ENCODE peak calls at places on chromosomes 11 and 22, in ten cellular contexts. One of them, this sample, is unnamed.

GRCh38 chr11:2926611-2927492 is 2.4 kb downstream of the PHLDA2 start:
- DNase-seq in transverse colon: peak; percentile 9
- DNase-seq in GM12864: no peak
- DNase-seq in stimulated activated CD4-positive, alpha-beta T cell treated with anti-CD3 and anti-CD28 coated beads, Interleukin-2, amount 100 ng/mL, for 24 hours: no peak
- DNase-seq in hypothalamus: no peak
- DNase-seq in stimulated activated CD8-positive, alpha-beta memory T cell treated with anti-CD3 and anti-CD28 coated beads, Interleukin-2, amount 100 ng/mL, for 1 hour: no peak
- DNase-seq in mammary epithelial cell: no peak
- DNase-seq in astrocyte of the cerebellum: no peak
- DNase-seq in SW480: no peak
- DNase-seq in HL-60: no peak
- DNase-seq in this sample: peak; percentile 36

GRCh38 chr11:119795231-119795630 is 66.2 kb upstream of the NECTIN1 start:
- DNase-seq in transverse colon: no peak
- DNase-seq in GM12864: no peak
- DNase-seq in stimulated activated CD4-positive, alpha-beta T cell treated with anti-CD3 and anti-CD28 coated beads, Interleukin-2, amount 100 ng/mL, for 24 hours: no peak
- DNase-seq in hypothalamus: no peak
- DNase-seq in stimulated activated CD8-positive, alpha-beta memory T cell treated with anti-CD3 and anti-CD28 coated beads, Interleukin-2, amount 100 ng/mL, for 1 hour: no peak
- DNase-seq in mammary epithelial cell: peak; percentile 46
- DNase-seq in astrocyte of the cerebellum: peak; percentile 48
- DNase-seq in SW480: peak; percentile 54
- DNase-seq in HL-60: no peak
- DNase-seq in this sample: no peak

GRCh38 chr22:26770624-26771023 is 113.2 kb downstream of the MIAT start:
- DNase-seq in transverse colon: no peak
- DNase-seq in GM12864: no peak
- DNase-seq in stimulated activated CD4-positive, alpha-beta T cell treated with anti-CD3 and anti-CD28 coated beads, Interleukin-2, amount 100 ng/mL, for 24 hours: no peak
- DNase-seq in hypothalamus: no peak
- DNase-seq in stimulated activated CD8-positive, alpha-beta memory T cell treated with anti-CD3 and anti-CD28 coated beads, Interleukin-2, amount 100 ng/mL, for 1 hour: no peak
- DNase-seq in mammary epithelial cell: peak; percentile 4
- DNase-seq in astrocyte of the cerebellum: no peak
- DNase-seq in SW480: no peak
- DNase-seq in HL-60: no peak
- DNase-seq in this sample: no peak

GRCh38 chr22:24465566-24465965 is 29.6 kb upstream of the UPB1 start:
- DNase-seq in transverse colon: no peak
- DNase-seq in GM12864: no peak
- DNase-seq in stimulated activated CD4-positive, alpha-beta T cell treated with anti-CD3 and anti-CD28 coated beads, Interleukin-2, amount 100 ng/mL, for 24 hours: no peak
- DNase-seq in hypothalamus: no peak
- DNase-seq in stimulated activated CD8-positive, alpha-beta memory T cell treated with anti-CD3 and anti-CD28 coated beads, Interleukin-2, amount 100 ng/mL, for 1 hour: no peak
- DNase-seq in mammary epithelial cell: no peak
- DNase-seq in astrocyte of the cerebellum: no peak
- DNase-seq in SW480: peak; percentile 13
- DNase-seq in HL-60: no peak
- DNase-seq in this sample: no peak

GRCh38 chr11:122872046-122872445 is 10.5 kb upstream of the JHY start:
- DNase-seq in transverse colon: no peak
- DNase-seq in GM12864: no peak
- DNase-seq in stimulated activated CD4-positive, alpha-beta T cell treated with anti-CD3 and anti-CD28 coated beads, Interleukin-2, amount 100 ng/mL, for 24 hours: no peak
- DNase-seq in hypothalamus: no peak
- DNase-seq in stimulated activated CD8-positive, alpha-beta memory T cell treated with anti-CD3 and anti-CD28 coated beads, Interleukin-2, amount 100 ng/mL, for 1 hour: no peak
- DNase-seq in mammary epithelial cell: no peak
- DNase-seq in astrocyte of the cerebellum: no peak
- DNase-seq in SW480: no peak
- DNase-seq in HL-60: no peak
- DNase-seq in this sample: no peak

GRCh38 chr11:64642418-64642735 is 51.4 kb downstream of the SLC22A12 start:
- DNase-seq in transverse colon: no peak
- DNase-seq in GM12864: no peak
- DNase-seq in stimulated activated CD4-positive, alpha-beta T cell treated with anti-CD3 and anti-CD28 coated beads, Interleukin-2, amount 100 ng/mL, for 24 hours: no peak
- DNase-seq in hypothalamus: no peak
- DNase-seq in stimulated activated CD8-positive, alpha-beta memory T cell treated with anti-CD3 and anti-CD28 coated beads, Interleukin-2, amount 100 ng/mL, for 1 hour: no peak
- DNase-seq in mammary epithelial cell: no peak
- DNase-seq in astrocyte of the cerebellum: no peak
- DNase-seq in SW480: no peak
- DNase-seq in HL-60: no peak
- DNase-seq in this sample: no peak

GRCh38 chr11:133659542-133660201 is 127.4 kb upstream of the OPCML start:
- DNase-seq in transverse colon: no peak
- DNase-seq in GM12864: no peak
- DNase-seq in stimulated activated CD4-positive, alpha-beta T cell treated with anti-CD3 and anti-CD28 coated beads, Interleukin-2, amount 100 ng/mL, for 24 hours: no peak
- DNase-seq in hypothalamus: no peak
- DNase-seq in stimulated activated CD8-positive, alpha-beta memory T cell treated with anti-CD3 and anti-CD28 coated beads, Interleukin-2, amount 100 ng/mL, for 1 hour: no peak
- DNase-seq in mammary epithelial cell: no peak
- DNase-seq in astrocyte of the cerebellum: no peak
- DNase-seq in SW480: peak; percentile 71
- DNase-seq in HL-60: no peak
- DNase-seq in this sample: no peak

GRCh38 chr22:49807780-49808708 is 19.6 kb downstream of the BRD1 start:
- DNase-seq in transverse colon: no peak
- DNase-seq in GM12864: no peak
- DNase-seq in stimulated activated CD4-positive, alpha-beta T cell treated with anti-CD3 and anti-CD28 coated beads, Interleukin-2, amount 100 ng/mL, for 24 hours: peak; percentile 28
- DNase-seq in hypothalamus: no peak
- DNase-seq in stimulated activated CD8-positive, alpha-beta memory T cell treated with anti-CD3 and anti-CD28 coated beads, Interleukin-2, amount 100 ng/mL, for 1 hour: no peak
- DNase-seq in mammary epithelial cell: no peak
- DNase-seq in astrocyte of the cerebellum: no peak
- DNase-seq in SW480: no peak
- DNase-seq in HL-60: no peak
- DNase-seq in this sample: peak; percentile 30

GRCh38 chr11:95229199-95230053 is 1.6 kb downstream of the SESN3 start:
- DNase-seq in transverse colon: no peak
- DNase-seq in GM12864: no peak
- DNase-seq in stimulated activated CD4-positive, alpha-beta T cell treated with anti-CD3 and anti-CD28 coated beads, Interleukin-2, amount 100 ng/mL, for 24 hours: peak; percentile 23
- DNase-seq in hypothalamus: no peak
- DNase-seq in stimulated activated CD8-positive, alpha-beta memory T cell treated with anti-CD3 and anti-CD28 coated beads, Interleukin-2, amount 100 ng/mL, for 1 hour: no peak
- DNase-seq in mammary epithelial cell: peak; percentile 48
- DNase-seq in astrocyte of the cerebellum: no peak
- DNase-seq in SW480: peak; percentile 49
- DNase-seq in HL-60: no peak
- DNase-seq in this sample: peak; percentile 23

GRCh38 chr11:47918882-47919495 is 61.4 kb upstream of the PTPRJ start:
- DNase-seq in transverse colon: no peak
- DNase-seq in GM12864: no peak
- DNase-seq in stimulated activated CD4-positive, alpha-beta T cell treated with anti-CD3 and anti-CD28 coated beads, Interleukin-2, amount 100 ng/mL, for 24 hours: no peak
- DNase-seq in hypothalamus: no peak
- DNase-seq in stimulated activated CD8-positive, alpha-beta memory T cell treated with anti-CD3 and anti-CD28 coated beads, Interleukin-2, amount 100 ng/mL, for 1 hour: no peak
- DNase-seq in mammary epithelial cell: peak; percentile 23
- DNase-seq in astrocyte of the cerebellum: no peak
- DNase-seq in SW480: peak; percentile 73
- DNase-seq in HL-60: no peak
- DNase-seq in this sample: no peak

GRCh38 chr11:86710936-86711335 is 38.5 kb upstream of the ME3 start:
- DNase-seq in transverse colon: no peak
- DNase-seq in GM12864: no peak
- DNase-seq in stimulated activated CD4-positive, alpha-beta T cell treated with anti-CD3 and anti-CD28 coated beads, Interleukin-2, amount 100 ng/mL, for 24 hours: no peak
- DNase-seq in hypothalamus: no peak
- DNase-seq in stimulated activated CD8-positive, alpha-beta memory T cell treated with anti-CD3 and anti-CD28 coated beads, Interleukin-2, amount 100 ng/mL, for 1 hour: no peak
- DNase-seq in mammary epithelial cell: no peak
- DNase-seq in astrocyte of the cerebellum: no peak
- DNase-seq in SW480: no peak
- DNase-seq in HL-60: no peak
- DNase-seq in this sample: no peak

GRCh38 chr11:85029964-85030363 is 597.2 kb downstream of the DLG2 start:
- DNase-seq in transverse colon: no peak
- DNase-seq in GM12864: no peak
- DNase-seq in stimulated activated CD4-positive, alpha-beta T cell treated with anti-CD3 and anti-CD28 coated beads, Interleukin-2, amount 100 ng/mL, for 24 hours: no peak
- DNase-seq in hypothalamus: no peak
- DNase-seq in stimulated activated CD8-positive, alpha-beta memory T cell treated with anti-CD3 and anti-CD28 coated beads, Interleukin-2, amount 100 ng/mL, for 1 hour: no peak
- DNase-seq in mammary epithelial cell: peak; percentile 23
- DNase-seq in astrocyte of the cerebellum: no peak
- DNase-seq in SW480: no peak
- DNase-seq in HL-60: no peak
- DNase-seq in this sample: no peak

GRCh38 chr22:23012081-23012622 is 58.2 kb upstream of the GNAZ start:
- DNase-seq in transverse colon: no peak
- DNase-seq in GM12864: peak; percentile 19
- DNase-seq in stimulated activated CD4-positive, alpha-beta T cell treated with anti-CD3 and anti-CD28 coated beads, Interleukin-2, amount 100 ng/mL, for 24 hours: peak; percentile 43
- DNase-seq in hypothalamus: no peak
- DNase-seq in stimulated activated CD8-positive, alpha-beta memory T cell treated with anti-CD3 and anti-CD28 coated beads, Interleukin-2, amount 100 ng/mL, for 1 hour: no peak
- DNase-seq in mammary epithelial cell: no peak
- DNase-seq in astrocyte of the cerebellum: no peak
- DNase-seq in SW480: no peak
- DNase-seq in HL-60: no peak
- DNase-seq in this sample: no peak

GRCh38 chr11:3164540-3165151 is 464 bp downstream of the OSBPL5 start:
- DNase-seq in transverse colon: peak; percentile 16
- DNase-seq in GM12864: no peak
- DNase-seq in stimulated activated CD4-positive, alpha-beta T cell treated with anti-CD3 and anti-CD28 coated beads, Interleukin-2, amount 100 ng/mL, for 24 hours: no peak
- DNase-seq in hypothalamus: peak; percentile 50
- DNase-seq in stimulated activated CD8-positive, alpha-beta memory T cell treated with anti-CD3 and anti-CD28 coated beads, Interleukin-2, amount 100 ng/mL, for 1 hour: no peak
- DNase-seq in mammary epithelial cell: no peak
- DNase-seq in astrocyte of the cerebellum: no peak
- DNase-seq in SW480: no peak
- DNase-seq in HL-60: no peak
- DNase-seq in this sample: no peak

GRCh38 chr11:12165237-12165875 is 55.0 kb downstream of the MICAL2 start:
- DNase-seq in transverse colon: no peak
- DNase-seq in GM12864: no peak
- DNase-seq in stimulated activated CD4-positive, alpha-beta T cell treated with anti-CD3 and anti-CD28 coated beads, Interleukin-2, amount 100 ng/mL, for 24 hours: no peak
- DNase-seq in hypothalamus: no peak
- DNase-seq in stimulated activated CD8-positive, alpha-beta memory T cell treated with anti-CD3 and anti-CD28 coated beads, Interleukin-2, amount 100 ng/mL, for 1 hour: no peak
- DNase-seq in mammary epithelial cell: peak; percentile 28
- DNase-seq in astrocyte of the cerebellum: no peak
- DNase-seq in SW480: no peak
- DNase-seq in HL-60: no peak
- DNase-seq in this sample: no peak

GRCh38 chr11:119972281-119972680 is 165.6 kb downstream of the TRIM29 start:
- DNase-seq in transverse colon: no peak
- DNase-seq in GM12864: no peak
- DNase-seq in stimulated activated CD4-positive, alpha-beta T cell treated with anti-CD3 and anti-CD28 coated beads, Interleukin-2, amount 100 ng/mL, for 24 hours: no peak
- DNase-seq in hypothalamus: no peak
- DNase-seq in stimulated activated CD8-positive, alpha-beta memory T cell treated with anti-CD3 and anti-CD28 coated beads, Interleukin-2, amount 100 ng/mL, for 1 hour: no peak
- DNase-seq in mammary epithelial cell: no peak
- DNase-seq in astrocyte of the cerebellum: no peak
- DNase-seq in SW480: no peak
- DNase-seq in HL-60: no peak
- DNase-seq in this sample: no peak

GRCh38 chr11:14641801-14642200 is 1.8 kb upstream of the PDE3B start:
- DNase-seq in transverse colon: no peak
- DNase-seq in GM12864: no peak
- DNase-seq in stimulated activated CD4-positive, alpha-beta T cell treated with anti-CD3 and anti-CD28 coated beads, Interleukin-2, amount 100 ng/mL, for 24 hours: no peak
- DNase-seq in hypothalamus: no peak
- DNase-seq in stimulated activated CD8-positive, alpha-beta memory T cell treated with anti-CD3 and anti-CD28 coated beads, Interleukin-2, amount 100 ng/mL, for 1 hour: no peak
- DNase-seq in mammary epithelial cell: no peak
- DNase-seq in astrocyte of the cerebellum: no peak
- DNase-seq in SW480: no peak
- DNase-seq in HL-60: no peak
- DNase-seq in this sample: no peak

GRCh38 chr11:1469911-1470680 is 16.5 kb downstream of the MOB2 start:
- DNase-seq in transverse colon: no peak
- DNase-seq in GM12864: no peak
- DNase-seq in stimulated activated CD4-positive, alpha-beta T cell treated with anti-CD3 and anti-CD28 coated beads, Interleukin-2, amount 100 ng/mL, for 24 hours: no peak
- DNase-seq in hypothalamus: no peak
- DNase-seq in stimulated activated CD8-positive, alpha-beta memory T cell treated with anti-CD3 and anti-CD28 coated beads, Interleukin-2, amount 100 ng/mL, for 1 hour: no peak
- DNase-seq in mammary epithelial cell: no peak
- DNase-seq in astrocyte of the cerebellum: no peak
- DNase-seq in SW480: no peak
- DNase-seq in HL-60: no peak
- DNase-seq in this sample: no peak

GRCh38 chr11:69301491-69302401 is 7.8 kb downstream of the MYEOV start:
- DNase-seq in transverse colon: peak; percentile 83
- DNase-seq in GM12864: no peak
- DNase-seq in stimulated activated CD4-positive, alpha-beta T cell treated with anti-CD3 and anti-CD28 coated beads, Interleukin-2, amount 100 ng/mL, for 24 hours: peak; percentile 46
- DNase-seq in hypothalamus: no peak
- DNase-seq in stimulated activated CD8-positive, alpha-beta memory T cell treated with anti-CD3 and anti-CD28 coated beads, Interleukin-2, amount 100 ng/mL, for 1 hour: no peak
- DNase-seq in mammary epithelial cell: peak; percentile 91
- DNase-seq in astrocyte of the cerebellum: no peak
- DNase-seq in SW480: peak; percentile 95
- DNase-seq in HL-60: peak; percentile 54
- DNase-seq in this sample: peak; percentile 78

GRCh38 chr11:46905806-46906205 is 12.5 kb downstream of the LRP4 start:
- DNase-seq in transverse colon: no peak
- DNase-seq in GM12864: no peak
- DNase-seq in stimulated activated CD4-positive, alpha-beta T cell treated with anti-CD3 and anti-CD28 coated beads, Interleukin-2, amount 100 ng/mL, for 24 hours: no peak
- DNase-seq in hypothalamus: no peak
- DNase-seq in stimulated activated CD8-positive, alpha-beta memory T cell treated with anti-CD3 and anti-CD28 coated beads, Interleukin-2, amount 100 ng/mL, for 1 hour: no peak
- DNase-seq in mammary epithelial cell: no peak
- DNase-seq in astrocyte of the cerebellum: peak; percentile 22
- DNase-seq in SW480: no peak
- DNase-seq in HL-60: no peak
- DNase-seq in this sample: no peak

GRCh38 chr11:26558191-26558590 is 13.9 kb downstream of the MUC15 start:
- DNase-seq in transverse colon: no peak
- DNase-seq in GM12864: no peak
- DNase-seq in stimulated activated CD4-positive, alpha-beta T cell treated with anti-CD3 and anti-CD28 coated beads, Interleukin-2, amount 100 ng/mL, for 24 hours: no peak
- DNase-seq in hypothalamus: no peak
- DNase-seq in stimulated activated CD8-positive, alpha-beta memory T cell treated with anti-CD3 and anti-CD28 coated beads, Interleukin-2, amount 100 ng/mL, for 1 hour: no peak
- DNase-seq in mammary epithelial cell: no peak
- DNase-seq in astrocyte of the cerebellum: no peak
- DNase-seq in SW480: no peak
- DNase-seq in HL-60: no peak
- DNase-seq in this sample: no peak

GRCh38 chr11:47507016-47507631 is 45.8 kb downstream of the CELF1 start:
- DNase-seq in transverse colon: no peak
- DNase-seq in GM12864: no peak
- DNase-seq in stimulated activated CD4-positive, alpha-beta T cell treated with anti-CD3 and anti-CD28 coated beads, Interleukin-2, amount 100 ng/mL, for 24 hours: no peak
- DNase-seq in hypothalamus: no peak
- DNase-seq in stimulated activated CD8-positive, alpha-beta memory T cell treated with anti-CD3 and anti-CD28 coated beads, Interleukin-2, amount 100 ng/mL, for 1 hour: no peak
- DNase-seq in mammary epithelial cell: no peak
- DNase-seq in astrocyte of the cerebellum: no peak
- DNase-seq in SW480: no peak
- DNase-seq in HL-60: no peak
- DNase-seq in this sample: no peak

GRCh38 chr22:36221799-36222751 is 17.3 kb downstream of the APOL2 start:
- DNase-seq in transverse colon: peak; percentile 59
- DNase-seq in GM12864: no peak
- DNase-seq in stimulated activated CD4-positive, alpha-beta T cell treated with anti-CD3 and anti-CD28 coated beads, Interleukin-2, amount 100 ng/mL, for 24 hours: peak; percentile 61
- DNase-seq in hypothalamus: peak; percentile 29
- DNase-seq in stimulated activated CD8-positive, alpha-beta memory T cell treated with anti-CD3 and anti-CD28 coated beads, Interleukin-2, amount 100 ng/mL, for 1 hour: peak; percentile 15
- DNase-seq in mammary epithelial cell: peak; percentile 28
- DNase-seq in astrocyte of the cerebellum: no peak
- DNase-seq in SW480: peak; percentile 28
- DNase-seq in HL-60: no peak
- DNase-seq in this sample: peak; percentile 59

GRCh38 chr11:66479741-66480115 is 506 bp upstream of the DPP3 start:
- DNase-seq in transverse colon: no peak
- DNase-seq in GM12864: no peak
- DNase-seq in stimulated activated CD4-positive, alpha-beta T cell treated with anti-CD3 and anti-CD28 coated beads, Interleukin-2, amount 100 ng/mL, for 24 hours: no peak
- DNase-seq in hypothalamus: no peak
- DNase-seq in stimulated activated CD8-positive, alpha-beta memory T cell treated with anti-CD3 and anti-CD28 coated beads, Interleukin-2, amount 100 ng/mL, for 1 hour: no peak
- DNase-seq in mammary epithelial cell: no peak
- DNase-seq in astrocyte of the cerebellum: no peak
- DNase-seq in SW480: no peak
- DNase-seq in HL-60: no peak
- DNase-seq in this sample: no peak

This sample was measured in mucosa of descending colon.